ENCODE peak calls at places on chromosome 13, in six cellular contexts. L is thoracic aorta, H is left ventricle myocardium inferior, G is IMR-90, Y is heart left ventricle, S is mucosa of descending colon. N is an unnamed sample. For H3K9me3 and H3K4me1, the result is how much of the 10 kb centered on the place peaks cover.

GRCh38 chr13:31145417-31145816 is 16.3 kb downstream of the HSPH1 start:
- DNase-seq in H (no peak), Y (no peak), G (no peak), L (no peak), S (no peak), N (no peak)

GRCh38 chr13:96417956-96418355 is 328.0 kb downstream of the HS6ST3 start:
- DNase-seq in L (no peak), H (no peak), S (no peak), G (no peak), Y (no peak), N (no peak)

GRCh38 chr13:18948664-18949488 is 232.7 kb downstream of the TUBA3C start:
- DNase-seq in H (no peak), S (no peak), L (no peak), Y (no peak), G (no peak), N (no peak)

GRCh38 chr13:25232937-25233515 is 54.3 kb downstream of the MTMR6 start:
- DNase-seq in H (no peak), Y (no peak), G (peak), L (no peak), S (peak), N (no peak)

GRCh38 chr13:51764184-51765141 is 39.5 kb downstream of the DHRS12 start:
- DNase-seq in L (no peak), S (peak), G (peak), H (peak), Y (peak), N (no peak)

GRCh38 chr13:101300531-101300930 is 115.8 kb downstream of the NALCN start:
- DNase-seq in L (no peak), S (no peak), G (no peak), H (no peak), Y (no peak), N (no peak)

GRCh38 chr13:112069063-112069726 is 2.2 kb downstream of the SOX1 start:
- DNase-seq in S (no peak), H (no peak), G (no peak), L (no peak), Y (no peak), N (no peak)

GRCh38 chr13:37919329-37919880 is 49.8 kb upstream of the TRPC4 start:
- DNase-seq in G (no peak), S (no peak), H (no peak), L (no peak), Y (no peak), N (no peak)

GRCh38 chr13:36979361-36980040 is 19.6 kb downstream of the ALG5 start:
- DNase-seq in L (no peak), Y (no peak), H (no peak), S (no peak), G (peak), N (no peak)

GRCh38 chr13:110746443-110746842 is 32.9 kb downstream of the ING1 start:
- DNase-seq in G (peak), S (no peak), Y (no peak), L (no peak), H (no peak), N (no peak)

GRCh38 chr13:60787083-60787482 is 390.1 kb downstream of the TDRD3 start:
- DNase-seq in L (no peak), G (no peak), H (no peak), S (no peak), Y (no peak), N (no peak)

GRCh38 chr13:73449258-73449657 is 390.5 kb downstream of the KLF5 start:
- DNase-seq in S (no peak), Y (no peak), H (no peak), G (peak), L (no peak), N (no peak)

GRCh38 chr13:30587231-30587630 is 30.5 kb upstream of the USPL1 start:
- DNase-seq in Y (no peak), L (no peak), S (no peak), H (no peak), G (no peak), N (no peak)

GRCh38 chr13:106096661-106097092 is 438.8 kb downstream of the EFNB2 start:
- DNase-seq in G (no peak), L (no peak), Y (no peak), H (no peak), S (peak), N (no peak)

GRCh38 chr13:64855506-64855905 is 2374.6 kb downstream of the PCDH9 start:
- DNase-seq in S (no peak), H (no peak), Y (no peak), L (no peak), G (peak), N (no peak)

GRCh38 chr13:50449465-50449864 is 394.0 kb downstream of the DLEU7 start:
- DNase-seq in L (no peak), Y (no peak), H (no peak), S (no peak), G (no peak), N (no peak)

GRCh38 chr13:59391696-59392095 is 772.0 kb downstream of the DIAPH3 start:
- DNase-seq in H (no peak), S (peak), L (no peak), Y (peak), G (peak), N (no peak)

GRCh38 chr13:85665286-85665685 is 133.9 kb downstream of the SLITRK6 start:
- DNase-seq in G (peak), H (no peak), S (no peak), Y (no peak), L (no peak), N (no peak)

GRCh38 chr13:53499551-53499950 is 470.9 kb downstream of the OLFM4 start:
- DNase-seq in G (no peak), Y (no peak), S (no peak), L (no peak), H (no peak), N (no peak)

GRCh38 chr13:62697702-62698101 is 1282.1 kb upstream of the PCDH20 start:
- DNase-seq in S (no peak), Y (no peak), H (no peak), L (no peak), G (no peak), N (no peak)

GRCh38 chr13:80030491-80030890 is 310.4 kb downstream of the SPRY2 start:
- DNase-seq in H (no peak), L (no peak), Y (no peak), S (peak), G (no peak), N (peak)

GRCh38 chr13:97257800-97258799 is 36.0 kb downstream of the MBNL2 start:
- DNase-seq in S (no peak), G (peak), Y (peak), L (peak), H (peak), N (peak)

GRCh38 chr13:56755181-56755580 is 385.5 kb upstream of the PRR20A start:
- DNase-seq in H (no peak), G (no peak), Y (no peak), S (no peak), L (no peak), N (no peak)

GRCh38 chr13:97627566-97627965 is 193.6 kb downstream of the RAP2A start:
- DNase-seq in S (peak), G (peak), Y (peak), L (no peak), H (peak), N (no peak)

GRCh38 chr13:93861818-93862217 is 617.7 kb downstream of the DCT start:
- DNase-seq in S (no peak), Y (peak), H (no peak), G (peak), L (no peak), N (no peak)

GRCh38 chr13:31598990-31599389 is 140.3 kb upstream of the RXFP2 start:
- DNase-seq in Y (no peak), L (no peak), S (no peak), G (no peak), H (no peak), N (no peak)

GRCh38 chr13:30026093-30026492 is 175.7 kb upstream of the UBL3 start:
- DNase-seq in H (no peak), Y (no peak), L (no peak), S (no peak), G (peak), N (no peak)

GRCh38 chr13:105603283-105603682 is 932.2 kb downstream of the EFNB2 start:
- DNase-seq in Y (no peak), S (peak), H (no peak), G (no peak), L (no peak), N (no peak)

GRCh38 chr13:52812941-52813340 is 35.5 kb downstream of the PCDH8 start:
- DNase-seq in G (no peak), H (no peak), L (no peak), Y (no peak), S (no peak), N (no peak)

GRCh38 chr13:98365291-98365690 is 188.2 kb upstream of the RNF113B start:
- DNase-seq in G (no peak), S (no peak), Y (no peak), H (no peak), L (no peak), N (no peak)

GRCh38 chr13:106532111-106532929 is 3.1 kb downstream of the EFNB2 start:
- DNase-seq in H (no peak), S (no peak), L (no peak), G (peak), Y (no peak), N (no peak)

GRCh38 chr13:78608254-78608704 is 4.9 kb upstream of the POU4F1 start:
- DNase-seq in S (no peak), H (no peak), Y (no peak), G (no peak), L (no peak), N (no peak)

GRCh38 chr13:97000295-97000925 is 6.1 kb upstream of the OXGR1 start:
- DNase-seq in G (peak), Y (no peak), L (no peak), H (no peak), S (no peak), N (no peak)

GRCh38 chr13:67091603-67092002 is 138.5 kb downstream of the PCDH9 start:
- DNase-seq in L (no peak), Y (no peak), H (no peak), S (no peak), G (no peak), N (no peak)

DNA sequence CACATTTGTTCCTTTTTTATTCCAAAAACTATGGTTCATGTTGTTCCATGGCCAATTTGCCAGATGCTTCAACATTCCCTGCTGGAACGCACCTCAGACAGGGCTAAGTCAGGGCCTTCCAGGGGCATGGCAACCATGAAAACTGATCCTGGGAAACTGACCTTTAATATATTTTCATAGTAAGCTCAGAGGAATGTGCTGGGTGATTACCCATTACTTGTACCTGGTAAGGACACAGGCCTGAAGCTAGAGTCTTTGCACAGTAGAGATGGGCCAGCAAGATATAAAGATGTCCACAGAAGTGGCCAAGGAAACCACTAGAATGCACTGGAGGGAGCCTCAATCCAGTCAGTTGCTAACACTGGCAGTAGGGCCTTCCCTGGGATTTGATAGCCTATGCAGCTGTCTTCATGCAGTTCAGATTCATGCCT is 353.1 kb downstream of the ENOX1 start:
- DNase-seq in Y (no peak), L (no peak), S (no peak), H (no peak), G (no peak), N (no peak)
- H3K9me3 ChIP-seq in Y (under half), L (under half), S (under half), H (under half), G (under half), N (under half)

GRCh38 chr13:28707629-28708427 is 10.9 kb downstream of the SLC46A3 start:
- DNase-seq in Y (no peak), H (no peak), L (no peak), G (peak), S (no peak), N (no peak)

GRCh38 chr13:28705734-28706133 is 13.0 kb downstream of the SLC46A3 start:
- DNase-seq in L (no peak), S (no peak), H (no peak), G (peak), Y (no peak), N (no peak)

GRCh38 chr13:28710161-28710560 is 8.6 kb downstream of the SLC46A3 start:
- DNase-seq in G (no peak), Y (no peak), S (peak), L (no peak), H (no peak), N (no peak)

GRCh38 chr13:28704282-28704681 is 14.5 kb downstream of the SLC46A3 start:
- DNase-seq in S (no peak), L (no peak), H (no peak), Y (no peak), G (no peak), N (no peak)

GRCh38 chr13:28704919-28705318 is 13.9 kb downstream of the SLC46A3 start:
- DNase-seq in H (no peak), L (no peak), Y (no peak), S (no peak), G (no peak), N (no peak)
- TF ChIP-seq CTCF in H (no peak), L (no peak), Y (no peak), S (no peak), G (no peak), N (no peak)

GRCh38 chr13:40406405-40407138 is 259.9 kb downstream of the FOXO1 start:
- DNase-seq in L (no peak), G (peak), S (no peak), Y (no peak), H (no peak), N (no peak)
- H3K4me1 ChIP-seq in L (under half), G (under half), S (under half), Y (under half), H (half or more), N (under half)

DNA sequence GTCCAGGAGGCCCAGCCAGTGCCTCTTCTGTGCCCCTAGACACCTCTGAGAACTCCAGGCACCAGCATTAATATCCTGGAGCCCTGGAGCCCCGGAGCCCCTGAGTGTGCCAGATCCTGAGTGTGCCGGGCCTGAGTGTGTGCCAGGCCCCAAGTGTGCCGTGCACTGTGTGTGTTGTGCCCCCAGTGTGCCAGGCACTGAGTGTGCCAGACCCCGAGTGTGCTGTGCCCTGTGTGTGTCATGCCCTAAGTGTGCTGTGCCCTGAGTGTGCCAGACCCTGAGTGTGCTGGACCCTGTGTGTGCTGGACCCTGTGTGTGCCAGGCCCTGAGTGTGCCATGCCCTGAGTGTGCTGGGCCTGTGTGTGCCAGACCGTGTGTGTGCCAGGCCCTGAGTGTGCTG is 54.1 kb downstream of the C13orf46 start:
- DNase-seq in S (no peak), G (no peak), Y (no peak), L (no peak), H (no peak), N (no peak)
- H3K9me3 ChIP-seq in S (under half), G (under half), Y (under half), L (under half), H (under half), N (under half)

GRCh38 chr13:39016087-39016486 is 21.8 kb downstream of the PROSER1 start:
- DNase-seq in G (no peak), Y (no peak), L (no peak), H (no peak), S (no peak), N (no peak)
- TF ChIP-seq CTCF in G (no peak), Y (no peak), L (no peak), H (no peak), S (no peak), N (no peak)

N was measured in right lobe of liver.